ENCODE peak calls at places on chromosomes 16 and 17, in six cellular contexts. One of them, this sample, is unnamed.

GRCh38 chr17:9729735-9730420 is 61.5 kb downstream of the DHRS7C start:
- DNase-seq in AG04450: no peak
- DNase-seq in thoracic aorta: no peak
- DNase-seq in stomach: no peak
- DNase-seq in uterus: no peak
- DNase-seq in endothelial cell of umbilical vein: no peak
- DNase-seq in this sample: no peak

GRCh38 chr16:90077757-90078593 is 844 bp upstream of the PRDM7 start:
- DNase-seq in AG04450: no peak
- DNase-seq in thoracic aorta: no peak
- DNase-seq in stomach: no peak
- DNase-seq in uterus: no peak
- DNase-seq in endothelial cell of umbilical vein: peak
- DNase-seq in this sample: peak

GRCh38 chr16:19235886-19236285 is 49.6 kb upstream of the CLEC19A start:
- DNase-seq in AG04450: no peak
- DNase-seq in thoracic aorta: no peak
- DNase-seq in stomach: no peak
- DNase-seq in uterus: no peak
- DNase-seq in endothelial cell of umbilical vein: no peak
- DNase-seq in this sample: no peak

GRCh38 chr17:41654134-41654907 is 29.9 kb upstream of the KRT17 start:
- DNase-seq in AG04450: no peak
- DNase-seq in thoracic aorta: no peak
- DNase-seq in stomach: peak
- DNase-seq in uterus: no peak
- DNase-seq in endothelial cell of umbilical vein: no peak
- DNase-seq in this sample: peak

GRCh38 chr16:75943705-75944514 is 217.6 kb upstream of the CPHXL start:
- DNase-seq in AG04450: no peak
- DNase-seq in thoracic aorta: no peak
- DNase-seq in stomach: no peak
- DNase-seq in uterus: no peak
- DNase-seq in endothelial cell of umbilical vein: no peak
- DNase-seq in this sample: no peak

GRCh38 chr17:50842506-50843149 is 7.2 kb downstream of the WFIKKN2 start:
- DNase-seq in AG04450: no peak
- DNase-seq in thoracic aorta: no peak
- DNase-seq in stomach: no peak
- DNase-seq in uterus: no peak
- DNase-seq in endothelial cell of umbilical vein: no peak
- DNase-seq in this sample: no peak

GRCh38 chr17:56319531-56319930 is 166.3 kb downstream of the ANKFN1 start:
- DNase-seq in AG04450: peak
- DNase-seq in thoracic aorta: no peak
- DNase-seq in stomach: no peak
- DNase-seq in uterus: no peak
- DNase-seq in endothelial cell of umbilical vein: peak
- DNase-seq in this sample: no peak

GRCh38 chr16:65024649-65025243 is 97.1 kb downstream of the CDH11 start:
- DNase-seq in AG04450: no peak
- DNase-seq in thoracic aorta: no peak
- DNase-seq in stomach: no peak
- DNase-seq in uterus: no peak
- DNase-seq in endothelial cell of umbilical vein: peak
- DNase-seq in this sample: no peak

GRCh38 chr17:511001-511690 is 158.5 kb upstream of the RPH3AL start:
- DNase-seq in AG04450: peak
- DNase-seq in thoracic aorta: no peak
- DNase-seq in stomach: no peak
- DNase-seq in uterus: peak
- DNase-seq in endothelial cell of umbilical vein: no peak
- DNase-seq in this sample: no peak

GRCh38 chr16:67248401-67249177 is at the start of gene SLC9A5:
- DNase-seq in AG04450: no peak
- DNase-seq in thoracic aorta: no peak
- DNase-seq in stomach: no peak
- DNase-seq in uterus: peak
- DNase-seq in endothelial cell of umbilical vein: peak
- DNase-seq in this sample: no peak

GRCh38 chr16:17836868-17837602 is 366.3 kb upstream of the XYLT1 start:
- DNase-seq in AG04450: peak
- DNase-seq in thoracic aorta: no peak
- DNase-seq in stomach: no peak
- DNase-seq in uterus: no peak
- DNase-seq in endothelial cell of umbilical vein: no peak
- DNase-seq in this sample: no peak

GRCh38 chr16:12896562-12896961 is 4.8 kb upstream of the SHISA9 start:
- DNase-seq in AG04450: no peak
- DNase-seq in thoracic aorta: no peak
- DNase-seq in stomach: no peak
- DNase-seq in uterus: no peak
- DNase-seq in endothelial cell of umbilical vein: peak
- DNase-seq in this sample: no peak

GRCh38 chr17:78034429-78035091 is 76.1 kb downstream of the TNRC6C start:
- DNase-seq in AG04450: no peak
- DNase-seq in thoracic aorta: no peak
- DNase-seq in stomach: no peak
- DNase-seq in uterus: no peak
- DNase-seq in endothelial cell of umbilical vein: peak
- DNase-seq in this sample: no peak

GRCh38 chr17:63961355-63962207 is 11.1 kb downstream of the SCN4A start:
- DNase-seq in AG04450: no peak
- DNase-seq in thoracic aorta: no peak
- DNase-seq in stomach: peak
- DNase-seq in uterus: peak
- DNase-seq in endothelial cell of umbilical vein: peak
- DNase-seq in this sample: peak

GRCh38 chr16:24409045-24409444 is 130.3 kb upstream of the RBBP6 start:
- DNase-seq in AG04450: no peak
- DNase-seq in thoracic aorta: no peak
- DNase-seq in stomach: no peak
- DNase-seq in uterus: no peak
- DNase-seq in endothelial cell of umbilical vein: no peak
- DNase-seq in this sample: no peak

GRCh38 chr17:49748223-49748622 is 15.7 kb downstream of the FAM117A start:
- DNase-seq in AG04450: no peak
- DNase-seq in thoracic aorta: no peak
- DNase-seq in stomach: no peak
- DNase-seq in uterus: no peak
- DNase-seq in endothelial cell of umbilical vein: no peak
- DNase-seq in this sample: no peak

GRCh38 chr16:1537138-1537577 is 3.7 kb downstream of the TMEM204 start:
- DNase-seq in AG04450: no peak
- DNase-seq in thoracic aorta: no peak
- DNase-seq in stomach: no peak
- DNase-seq in uterus: no peak
- DNase-seq in endothelial cell of umbilical vein: no peak
- DNase-seq in this sample: no peak

GRCh38 chr17:5248821-5249479 is 14.3 kb upstream of the SCIMP start:
- DNase-seq in AG04450: no peak
- DNase-seq in thoracic aorta: no peak
- DNase-seq in stomach: no peak
- DNase-seq in uterus: no peak
- DNase-seq in endothelial cell of umbilical vein: no peak
- DNase-seq in this sample: no peak

GRCh38 chr16:68091604-68092261 is 6.6 kb downstream of the NFATC3 start:
- DNase-seq in AG04450: no peak
- DNase-seq in thoracic aorta: no peak
- DNase-seq in stomach: no peak
- DNase-seq in uterus: no peak
- DNase-seq in endothelial cell of umbilical vein: peak
- DNase-seq in this sample: no peak

DNA sequence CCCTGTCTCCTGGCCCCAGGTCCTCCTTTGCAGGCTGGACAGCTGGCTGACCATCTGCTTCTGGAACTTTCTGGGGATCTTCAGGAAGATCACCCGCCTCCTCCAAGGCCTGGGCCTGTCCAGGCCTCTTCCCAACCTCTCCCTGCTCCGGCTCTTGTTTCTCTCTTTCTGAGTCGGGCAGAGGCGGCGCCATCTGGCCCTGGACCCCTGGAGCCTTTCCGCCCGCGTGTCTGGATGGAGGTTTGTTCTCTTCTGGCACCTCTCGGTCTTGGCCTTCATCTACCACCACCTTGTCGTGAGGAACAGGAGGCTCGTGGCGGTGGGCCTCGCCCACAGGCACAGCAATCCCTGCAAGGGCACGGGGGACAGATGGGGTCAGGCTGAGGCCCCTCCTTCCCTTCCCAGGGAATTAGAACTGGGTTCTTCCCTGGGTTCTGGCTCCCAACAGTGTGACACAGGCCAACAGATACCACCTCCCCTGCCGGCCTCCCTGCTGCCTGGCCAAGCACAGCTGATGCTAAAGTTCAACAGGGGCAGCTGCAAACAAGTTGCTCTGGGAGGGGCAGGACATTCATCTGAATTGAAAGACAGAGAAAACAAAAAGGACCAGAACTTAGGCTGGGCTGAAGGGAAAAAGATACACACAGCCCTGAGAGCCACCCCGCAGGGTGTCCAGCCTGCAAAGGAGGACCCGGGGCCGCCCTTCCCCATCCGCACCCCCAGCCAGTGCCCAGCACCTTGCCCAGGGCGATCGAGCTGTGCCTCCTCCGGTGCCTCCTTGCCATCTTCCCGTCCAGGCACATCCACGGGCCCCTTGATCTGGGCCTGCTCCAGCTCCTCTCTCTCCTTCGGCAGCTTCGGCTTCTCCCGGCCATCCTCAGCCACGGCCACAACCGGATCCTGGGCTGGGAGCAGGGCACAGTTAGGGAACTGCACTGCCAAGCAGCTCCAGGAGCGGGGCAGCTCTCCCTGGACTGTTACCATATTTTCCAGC is 13.5 kb downstream of the NDUFAF8 start:
- DNase-seq in AG04450: no peak
- DNase-seq in thoracic aorta: no peak
- DNase-seq in stomach: no peak
- DNase-seq in uterus: no peak
- DNase-seq in endothelial cell of umbilical vein: no peak
- DNase-seq in this sample: no peak
- H3K4me3 ChIP-seq in AG04450: no peak
- H3K4me3 ChIP-seq in thoracic aorta: no peak
- H3K4me3 ChIP-seq in stomach: no peak
- H3K4me3 ChIP-seq in uterus: no peak
- H3K4me3 ChIP-seq in endothelial cell of umbilical vein: no peak
- H3K4me3 ChIP-seq in this sample: no peak

GRCh38 chr17:82369211-82369610 is 2.4 kb upstream of the UTS2R start:
- DNase-seq in AG04450: no peak
- DNase-seq in thoracic aorta: no peak
- DNase-seq in stomach: no peak
- DNase-seq in uterus: no peak
- DNase-seq in endothelial cell of umbilical vein: no peak
- DNase-seq in this sample: no peak

GRCh38 chr17:82366749-82367148 is 4.8 kb upstream of the UTS2R start:
- DNase-seq in AG04450: no peak
- DNase-seq in thoracic aorta: no peak
- DNase-seq in stomach: no peak
- DNase-seq in uterus: no peak
- DNase-seq in endothelial cell of umbilical vein: no peak
- DNase-seq in this sample: peak

GRCh38 chr17:82365586-82366295 is 5.8 kb upstream of the UTS2R start:
- DNase-seq in AG04450: no peak
- DNase-seq in thoracic aorta: no peak
- DNase-seq in stomach: no peak
- DNase-seq in uterus: no peak
- DNase-seq in endothelial cell of umbilical vein: no peak
- DNase-seq in this sample: no peak

GRCh38 chr17:82370471-82371332 is 863 bp upstream of the UTS2R start:
- DNase-seq in AG04450: no peak
- DNase-seq in thoracic aorta: no peak
- DNase-seq in stomach: no peak
- DNase-seq in uterus: no peak
- DNase-seq in endothelial cell of umbilical vein: no peak
- DNase-seq in this sample: peak

DNA sequence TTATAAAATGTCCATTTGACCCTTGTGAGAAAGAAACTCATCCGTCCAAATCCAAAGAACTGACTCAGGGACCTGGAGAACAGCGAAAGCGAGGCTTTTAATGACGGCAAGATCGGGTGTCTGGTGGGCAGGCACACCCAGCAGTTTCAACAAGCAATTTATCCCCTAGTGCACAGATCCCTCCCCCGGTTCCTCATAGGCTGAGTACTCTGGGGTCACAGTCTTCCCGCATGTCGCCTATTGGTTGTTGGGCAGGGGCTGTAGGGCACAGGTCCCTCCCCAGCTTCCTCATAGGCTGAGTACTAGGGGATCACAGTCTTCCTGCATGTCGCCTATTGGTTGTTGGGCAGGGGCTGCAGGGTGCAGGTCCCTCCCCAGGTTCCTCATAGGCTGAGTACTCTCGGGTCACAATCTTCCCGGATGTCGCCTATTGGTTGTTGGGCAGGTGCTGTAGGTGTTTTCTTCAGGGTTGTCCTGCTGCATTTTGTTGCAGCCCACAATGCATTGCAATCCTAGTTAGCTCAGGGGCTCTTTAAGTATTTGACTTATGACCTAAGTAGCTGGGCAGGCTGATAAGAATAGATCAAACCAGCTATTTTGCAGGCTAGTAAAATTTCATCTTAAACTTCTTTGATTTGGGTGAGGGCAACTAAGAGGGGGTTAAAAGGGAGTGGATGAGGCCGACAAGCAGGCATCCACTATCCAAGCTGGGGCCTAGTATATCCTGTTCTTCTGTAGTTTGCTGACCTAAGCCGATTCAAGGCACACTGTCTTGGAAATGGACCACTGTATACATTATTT is 3.6 kb upstream of the UTS2R start:
- DNase-seq in AG04450: no peak
- DNase-seq in thoracic aorta: no peak
- DNase-seq in stomach: no peak
- DNase-seq in uterus: no peak
- DNase-seq in endothelial cell of umbilical vein: no peak
- DNase-seq in this sample: no peak
- H3K4me3 ChIP-seq in AG04450: no peak
- H3K4me3 ChIP-seq in thoracic aorta: no peak
- H3K4me3 ChIP-seq in stomach: no peak
- H3K4me3 ChIP-seq in uterus: no peak
- H3K4me3 ChIP-seq in endothelial cell of umbilical vein: no peak
- H3K4me3 ChIP-seq in this sample: no peak

GRCh38 chr16:88871349-88871702 is 4.9 kb upstream of the PABPN1L start:
- DNase-seq in AG04450: no peak
- DNase-seq in thoracic aorta: no peak
- DNase-seq in stomach: no peak
- DNase-seq in uterus: no peak
- DNase-seq in endothelial cell of umbilical vein: no peak
- DNase-seq in this sample: no peak
- H3K4me3 ChIP-seq in AG04450: no peak
- H3K4me3 ChIP-seq in thoracic aorta: no peak
- H3K4me3 ChIP-seq in stomach: no peak
- H3K4me3 ChIP-seq in uterus: no peak
- H3K4me3 ChIP-seq in endothelial cell of umbilical vein: no peak
- H3K4me3 ChIP-seq in this sample: no peak

GRCh38 chr17:73304971-73305786 is 6.6 kb downstream of the CDC42EP4 start:
- DNase-seq in AG04450: no peak
- DNase-seq in thoracic aorta: peak
- DNase-seq in stomach: peak
- DNase-seq in uterus: peak
- DNase-seq in endothelial cell of umbilical vein: peak
- DNase-seq in this sample: peak
- H3K4me3 ChIP-seq in AG04450: peak
- H3K4me3 ChIP-seq in thoracic aorta: peak
- H3K4me3 ChIP-seq in stomach: peak
- H3K4me3 ChIP-seq in uterus: peak
- H3K4me3 ChIP-seq in endothelial cell of umbilical vein: peak
- H3K4me3 ChIP-seq in this sample: peak

This sample was measured in transverse colon.